ENCODE peak calls at places on chromosomes 4 and X, in five cellular contexts. D is NCI-H69, Q is Calu3, K is EL, B is NCI-H2029 treated with DMSO at 0.1 percent for 48 hours. Y is an unnamed sample.

GRCh38 chr4:76689079-76689817 is 208.7 kb downstream of the SOWAHB start:
- DNase-seq in D (peak), Q (peak), K (peak), B (no peak), Y (peak)

GRCh38 chrX:101550825-101551767 is 749 bp downstream of the ARMCX1 start:
- DNase-seq in D (peak), Q (no peak), K (peak), B (no peak), Y (peak)

GRCh38 chrX:44975666-44976263 is 102.8 kb downstream of the KDM6A start:
- DNase-seq in D (peak), Q (no peak), K (peak), B (no peak), Y (no peak)

GRCh38 chr4:118743867-118744266 is 58.7 kb downstream of the METTL14 start:
- DNase-seq in D (no peak), Q (no peak), K (peak), B (no peak), Y (peak)

GRCh38 chrX:23901065-23901464 is 6.7 kb downstream of the APOO start:
- DNase-seq in D (peak), Q (peak), K (peak), B (no peak), Y (no peak)

GRCh38 chr4:8033067-8033755 is 93.5 kb upstream of the AFAP1 start:
- DNase-seq in D (no peak), Q (no peak), K (no peak), B (no peak), Y (no peak)

GRCh38 chr4:10599574-10599973 is 85.0 kb downstream of the CLNK start:
- DNase-seq in D (peak), Q (no peak), K (no peak), B (no peak), Y (no peak)

GRCh38 chr4:10296730-10297129 is 160.5 kb downstream of the ZNF518B start:
- DNase-seq in D (no peak), Q (no peak), K (peak), B (no peak), Y (peak)

GRCh38 chrX:20218809-20219505 is 47.8 kb downstream of the RPS6KA3 start:
- DNase-seq in D (no peak), Q (peak), K (no peak), B (no peak), Y (peak)

GRCh38 chr4:90226734-90227133 is 99.5 kb downstream of the CCSER1 start:
- DNase-seq in D (peak), Q (no peak), K (peak), B (no peak), Y (no peak)

GRCh38 chr4:18007625-18008024 is 13.9 kb downstream of the LCORL start:
- DNase-seq in D (no peak), Q (no peak), K (no peak), B (no peak), Y (no peak)

GRCh38 chr4:63379750-63380522 is 1029.3 kb downstream of the TECRL start:
- DNase-seq in D (no peak), Q (no peak), K (no peak), B (no peak), Y (no peak)

GRCh38 chr4:144336633-144337032 is 196.1 kb upstream of the GYPA start:
- DNase-seq in D (no peak), Q (no peak), K (no peak), B (no peak), Y (no peak)

GRCh38 chr4:18689308-18689915 is 667.9 kb upstream of the LCORL start:
- DNase-seq in D (peak), Q (peak), K (peak), B (peak), Y (peak)

GRCh38 chr4:143482753-143483362 is 30.6 kb upstream of the SMARCA5 start:
- DNase-seq in D (peak), Q (peak), K (peak), B (no peak), Y (peak)

GRCh38 chr4:78627046-78627965 is 75.7 kb downstream of the ANXA3 start:
- DNase-seq in D (peak), Q (no peak), K (no peak), B (no peak), Y (no peak)

GRCh38 chr4:3269105-3269927 is 20.4 kb downstream of the MSANTD1 start:
- DNase-seq in D (no peak), Q (no peak), K (no peak), B (no peak), Y (no peak)

GRCh38 chr4:82984459-82984858 is 26.2 kb downstream of the LIN54 start:
- DNase-seq in D (no peak), Q (no peak), K (peak), B (no peak), Y (peak)

GRCh38 chrX:69627744-69628143 is 11.8 kb downstream of the EDA start:
- DNase-seq in D (no peak), Q (no peak), K (no peak), B (no peak), Y (no peak)

GRCh38 chr4:89248879-89249281 is 58.7 kb downstream of the GPRIN3 start:
- DNase-seq in D (peak), Q (no peak), K (no peak), B (no peak), Y (no peak)

GRCh38 chr4:56655627-56656345 is 25.3 kb downstream of the HOPX start:
- DNase-seq in D (peak), Q (no peak), K (no peak), B (no peak), Y (peak)

GRCh38 chr4:176307591-176307920 is 12.2 kb upstream of the SPCS3 start:
- DNase-seq in D (no peak), Q (no peak), K (no peak), B (no peak), Y (no peak)

GRCh38 chrX:151974336-151975227 is at the start of gene GABRE:
- DNase-seq in D (peak), Q (peak), K (peak), B (no peak), Y (peak)

GRCh38 chr4:150242820-150243458 is 164.7 kb downstream of the DCLK2 start:
- DNase-seq in D (peak), Q (peak), K (peak), B (no peak), Y (peak)

GRCh38 chr4:89551191-89551590 is 243.6 kb upstream of the GPRIN3 start:
- DNase-seq in D (no peak), Q (no peak), K (no peak), B (no peak), Y (no peak)

GRCh38 chrX:124395145-124395858 is 48.9 kb downstream of the SH2D1A start:
- DNase-seq in D (no peak), Q (no peak), K (no peak), B (no peak), Y (no peak)

GRCh38 chr4:21699437-21699836 is 249.1 kb downstream of the KCNIP4 start:
- DNase-seq in D (no peak), Q (peak), K (no peak), B (no peak), Y (no peak)

GRCh38 chr4:39029752-39030694 is 2.2 kb downstream of the TMEM156 start:
- DNase-seq in D (no peak), Q (no peak), K (no peak), B (no peak), Y (no peak)

GRCh38 chr4:114056599-114056998 is 77.2 kb upstream of the ARSJ start:
- DNase-seq in D (no peak), Q (no peak), K (no peak), B (no peak), Y (no peak)